ENCODE peak calls at places on chromosomes 13 and 19, in four cellular contexts. T is K562, K is HL-60, U is GM12878. O is an unnamed sample.

GRCh38 chr19:41641879-41642485 is 15.1 kb upstream of the CEACAM4 start:
- DNase-seq in T (peak), K (peak), U (peak), O (peak)

GRCh38 chr13:74056829-74057564 is 77.2 kb downstream of the KLF12 start:
- DNase-seq in T (no peak), K (no peak), U (no peak), O (no peak)

GRCh38 chr19:39539165-39539518 is 819 bp downstream of the EID2 start:
- DNase-seq in T (no peak), U (no peak), K (no peak), O (no peak)

GRCh38 chr13:23087884-23088283 is 92.9 kb upstream of the SGCG start:
- DNase-seq in K (no peak), T (peak), U (no peak), O (peak)

GRCh38 chr13:33490461-33491327 is 205.1 kb upstream of the STARD13 start:
- DNase-seq in T (peak), K (no peak), U (no peak), O (no peak)

GRCh38 chr13:32988588-32989256 is 27.5 kb upstream of the KL start:
- DNase-seq in T (no peak), K (no peak), U (no peak), O (no peak)

GRCh38 chr13:107842562-107843180 is 372.7 kb downstream of the LIG4 start:
- DNase-seq in T (no peak), K (no peak), U (no peak), O (no peak)

GRCh38 chr13:72253754-72254153 is 386.8 kb upstream of the DACH1 start:
- DNase-seq in U (no peak), K (no peak), T (no peak), O (no peak)

GRCh38 chr19:2976609-2977000 is 759 bp upstream of the TLE6 start:
- DNase-seq in K (no peak), T (no peak), U (no peak), O (no peak)

GRCh38 chr19:29422686-29423085 is 103.1 kb upstream of the VSTM2B start:
- DNase-seq in U (no peak), K (no peak), T (no peak), O (no peak)

GRCh38 chr13:102817907-102818306 is 19.0 kb downstream of the BIVM start:
- DNase-seq in T (no peak), U (no peak), K (no peak), O (no peak)

GRCh38 chr19:1883784-1884183 is 1.5 kb downstream of the ABHD17A start:
- DNase-seq in K (no peak), T (no peak), U (no peak), O (no peak)

GRCh38 chr19:43774103-43774939 is 6.5 kb downstream of the KCNN4 start:
- DNase-seq in K (no peak), T (peak), U (no peak), O (no peak)

GRCh38 chr13:103698000-103698399 is 631.8 kb upstream of the SLC10A2 start:
- DNase-seq in T (no peak), K (no peak), U (no peak), O (no peak)

GRCh38 chr13:94335786-94336357 is 143.6 kb downstream of the DCT start:
- DNase-seq in K (no peak), T (no peak), U (no peak), O (no peak)

GRCh38 chr19:39540333-39540673 is 342 bp upstream of the EID2 start:
- DNase-seq in U (no peak), T (no peak), K (no peak), O (no peak)

GRCh38 chr19:45862271-45862563 is 730 bp downstream of the SYMPK start:
- DNase-seq in T (no peak), K (no peak), U (no peak), O (no peak)

GRCh38 chr13:95246292-95247082 is 54.8 kb downstream of the ABCC4 start:
- DNase-seq in K (no peak), U (no peak), T (no peak), O (no peak)

GRCh38 chr13:32142956-32143375 is 111.4 kb downstream of the FRY start:
- DNase-seq in T (no peak), K (peak), U (no peak), O (no peak)

GRCh38 chr19:19900124-19900523 is 622 bp upstream of the ZNF93 start:
- DNase-seq in T (peak), U (no peak), K (no peak), O (no peak)

GRCh38 chr13:110347535-110348308 is 40.6 kb downstream of the COL4A2 start:
- DNase-seq in T (no peak), K (no peak), U (no peak), O (no peak)

GRCh38 chr19:11148001-11148400 is 7.6 kb downstream of the SPC24 start:
- DNase-seq in K (no peak), T (no peak), U (no peak), O (no peak)

GRCh38 chr13:31987071-31987470 is 44.5 kb upstream of the FRY start:
- DNase-seq in K (no peak), U (no peak), T (no peak), O (no peak)

GRCh38 chr13:99658266-99658991 is 157.2 kb downstream of the TM9SF2 start:
- DNase-seq in T (no peak), K (no peak), U (no peak), O (no peak)

GRCh38 chr19:56601375-56601774 is 6.3 kb downstream of the ZNF71 start:
- DNase-seq in T (no peak), K (no peak), U (no peak), O (no peak)

GRCh38 chr19:57465680-57466381 is 8.9 kb upstream of the VN1R1 start:
- DNase-seq in K (peak), T (peak), U (peak), O (no peak)

GRCh38 chr19:677601-678380 is 1.6 kb downstream of the FSTL3 start:
- DNase-seq in K (no peak), U (no peak), T (no peak), O (no peak)

GRCh38 chr13:77494226-77494625 is 41.3 kb upstream of the SCEL start:
- DNase-seq in U (no peak), K (no peak), T (no peak), O (no peak)

GRCh38 chr13:52109096-52109495 is 19.8 kb downstream of the NEK5 start:
- DNase-seq in T (no peak), K (no peak), U (no peak), O (no peak)

GRCh38 chr13:52118095-52118494 is 10.8 kb downstream of the NEK5 start:
- DNase-seq in T (no peak), K (no peak), U (no peak), O (no peak)

GRCh38 chr13:52118595-52118994 is 10.3 kb downstream of the NEK5 start:
- DNase-seq in U (no peak), T (no peak), K (no peak), O (no peak)

DNA sequence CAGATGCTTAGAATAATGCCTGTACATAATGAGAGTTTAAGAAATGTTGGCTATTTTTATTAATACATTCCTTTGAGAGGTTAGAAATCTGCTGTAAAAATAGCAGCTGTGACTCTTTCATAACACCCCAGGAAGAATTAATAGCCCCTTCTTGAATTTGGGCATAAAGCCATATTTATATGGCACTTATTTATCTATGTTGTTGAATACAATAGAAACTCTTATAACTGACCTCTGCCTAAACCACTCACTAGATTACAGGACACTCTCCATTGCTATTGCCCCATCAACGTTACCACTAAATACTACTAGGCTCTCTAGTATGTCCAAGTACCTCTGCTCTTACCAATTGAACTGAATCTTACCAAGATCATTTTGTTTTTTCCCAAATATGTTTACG is 16.3 kb downstream of the NEK5 start:
- DNase-seq in K (no peak), T (no peak), U (no peak), O (no peak)
- TF ChIP-seq SPI1 in K (no peak), T (no peak), U (no peak), O (no peak)

GRCh38 chr13:109211616-109212015 is 574.8 kb downstream of the IRS2 start:
- DNase-seq in U (no peak), T (no peak), K (no peak), O (no peak)
- TF ChIP-seq SPI1 in U (no peak), T (no peak), K (no peak), O (no peak)

GRCh38 chr13:51221674-51222509 is at the start of gene FAM124A:
- DNase-seq in K (peak), U (no peak), T (peak), O (peak)
- TF ChIP-seq SPI1 in K (no peak), U (no peak), T (no peak), O (no peak)

DNA sequence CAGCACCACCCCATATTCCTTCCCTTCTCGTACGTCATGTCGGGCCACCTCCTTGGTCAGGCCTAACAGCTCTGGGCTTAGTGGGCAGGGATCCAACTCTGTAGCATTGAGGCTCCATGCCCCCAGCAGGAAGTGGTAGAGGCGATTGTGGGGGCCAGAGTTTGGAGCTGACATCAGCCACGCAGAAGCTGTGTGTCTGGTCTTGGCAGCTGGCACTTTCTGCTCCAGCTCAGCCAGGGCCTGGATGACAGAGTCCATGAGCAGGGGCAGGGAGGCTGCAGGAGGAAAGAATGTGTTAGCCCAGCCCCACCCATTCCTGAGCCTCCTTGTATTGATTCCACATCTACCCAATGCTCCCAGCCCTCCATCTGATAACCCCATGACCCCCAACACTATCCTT is 3.0 kb downstream of the PGLYRP2 start:
- DNase-seq in K (no peak), T (no peak), U (no peak), O (no peak)
- TF ChIP-seq SPI1 in K (no peak), T (no peak), U (no peak), O (no peak)

GRCh38 chr19:18611327-18612050 is 1.2 kb upstream of the TMEM59L start:
- DNase-seq in T (peak), K (no peak), U (no peak), O (no peak)

GRCh38 chr19:18616023-18616422 is 3.4 kb downstream of the TMEM59L start:
- DNase-seq in U (no peak), K (no peak), T (no peak), O (no peak)

GRCh38 chr19:18612772-18613588 is at the start of gene TMEM59L:
- DNase-seq in T (peak), K (no peak), U (no peak), O (no peak)

GRCh38 chr19:18612051-18612771 is 459 bp upstream of the TMEM59L start:
- DNase-seq in U (no peak), K (no peak), T (no peak), O (no peak)

GRCh38 chr19:18613589-18614234 is 1.0 kb downstream of the TMEM59L start:
- DNase-seq in U (no peak), K (no peak), T (no peak), O (no peak)
- TF ChIP-seq SPI1 in U (no peak), K (no peak), T (no peak), O (no peak)